ENCODE peak calls at places on chromosomes 5 and 9, in seven cellular contexts. K is caudate nucleus, M is cardiac muscle cell, N is ovary, B is breast epithelium, U is GM23338, W is IMR-90. G is an unnamed sample.

GRCh38 chr5:75640395-75640794 is 29.1 kb downstream of the ANKDD1B start:
- DNase-seq in B (no peak), K (no peak), U (no peak), M (peak), W (peak), N (no peak), G (no peak)

GRCh38 chr5:68418230-68418629 is 202.7 kb downstream of the PIK3R1 start:
- DNase-seq in U (no peak), B (no peak), K (no peak), N (peak), W (peak), M (no peak), G (no peak)

GRCh38 chr9:128987800-128988199 is 40.3 kb downstream of the NUP188 start:
- DNase-seq in M (peak), B (no peak), U (no peak), W (peak), K (peak), N (no peak), G (no peak)

GRCh38 chr9:72441296-72442211 is 76.5 kb upstream of the ZFAND5 start:
- DNase-seq in U (no peak), K (no peak), B (no peak), N (no peak), M (no peak), W (peak), G (no peak)

GRCh38 chr5:149459891-149460290 is 80.8 kb upstream of the IL17B start:
- DNase-seq in K (no peak), B (no peak), M (no peak), W (no peak), N (no peak), U (no peak), G (no peak)

GRCh38 chr5:25694805-25695204 is 1050.0 kb upstream of the CDH10 start:
- DNase-seq in N (no peak), W (no peak), K (no peak), M (no peak), B (no peak), U (no peak), G (no peak)

GRCh38 chr5:109865636-109866035 is 175.9 kb downstream of the MAN2A1 start:
- DNase-seq in U (no peak), M (peak), W (peak), N (peak), B (no peak), K (no peak), G (peak)

GRCh38 chr5:133334796-133335639 is 277.3 kb downstream of the FSTL4 start:
- DNase-seq in N (no peak), W (no peak), B (no peak), U (no peak), M (no peak), K (no peak), G (no peak)

GRCh38 chr5:173187054-173187743 is 42.9 kb downstream of the BNIP1 start:
- DNase-seq in B (no peak), W (no peak), K (no peak), M (no peak), U (peak), N (no peak), G (no peak)

GRCh38 chr5:124812771-124813358 is 66.4 kb upstream of the ZNF608 start:
- DNase-seq in U (no peak), N (no peak), W (no peak), M (no peak), B (peak), K (no peak), G (no peak)

GRCh38 chr5:129767927-129768380 is 20.1 kb downstream of the MINAR2 start:
- DNase-seq in N (peak), M (peak), K (peak), W (peak), U (peak), B (peak), G (peak)

GRCh38 chr9:5838884-5839571 is 6.1 kb upstream of the ERMP1 start:
- DNase-seq in W (peak), N (no peak), K (no peak), U (peak), M (peak), B (no peak), G (no peak)

GRCh38 chr9:114000671-114001409 is 77.3 kb downstream of the AMBP start:
- DNase-seq in M (no peak), B (no peak), W (peak), K (no peak), U (no peak), N (peak), G (no peak)

DNA sequence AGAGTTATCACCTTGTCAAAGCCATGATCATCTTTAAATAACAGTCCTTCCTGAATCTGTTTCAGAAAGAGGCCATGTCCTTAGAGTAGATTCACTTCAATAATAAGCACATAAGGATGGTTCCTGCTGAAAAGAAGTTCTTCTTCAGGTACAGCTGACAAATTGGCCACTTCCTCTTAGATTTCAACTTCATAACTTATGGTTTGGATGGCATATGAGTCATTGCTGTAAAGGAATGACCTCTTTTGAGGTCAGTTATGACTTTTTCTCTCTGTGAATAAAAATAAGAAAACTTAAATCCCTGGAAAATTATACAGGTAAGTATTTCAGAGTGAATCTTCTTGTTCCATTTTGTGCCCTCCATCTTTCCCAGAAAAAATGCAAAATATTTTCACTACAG is 555.3 kb upstream of the ZNF462 start:
- DNase-seq in W (no peak), K (no peak), M (peak), B (no peak), U (no peak), N (no peak), G (no peak)
- H3K27ac ChIP-seq in W (no peak), K (no peak), M (no peak), B (no peak), U (no peak), N (no peak), G (no peak)

GRCh38 chr9:107536462-107536861 is 46.9 kb upstream of the KLF4 start:
- DNase-seq in M (no peak), K (no peak), B (no peak), W (no peak), N (no peak), U (no peak), G (no peak)

GRCh38 chr9:107540167-107540566 is 50.6 kb upstream of the KLF4 start:
- DNase-seq in K (no peak), B (no peak), W (no peak), U (no peak), M (no peak), N (no peak), G (no peak)

GRCh38 chr9:107542401-107542800 is 52.8 kb upstream of the KLF4 start:
- DNase-seq in W (no peak), N (no peak), B (no peak), U (no peak), M (peak), K (no peak), G (no peak)

GRCh38 chr9:107541523-107541922 is 52.0 kb upstream of the KLF4 start:
- DNase-seq in W (no peak), U (no peak), K (no peak), N (no peak), M (no peak), B (no peak), G (no peak)

DNA sequence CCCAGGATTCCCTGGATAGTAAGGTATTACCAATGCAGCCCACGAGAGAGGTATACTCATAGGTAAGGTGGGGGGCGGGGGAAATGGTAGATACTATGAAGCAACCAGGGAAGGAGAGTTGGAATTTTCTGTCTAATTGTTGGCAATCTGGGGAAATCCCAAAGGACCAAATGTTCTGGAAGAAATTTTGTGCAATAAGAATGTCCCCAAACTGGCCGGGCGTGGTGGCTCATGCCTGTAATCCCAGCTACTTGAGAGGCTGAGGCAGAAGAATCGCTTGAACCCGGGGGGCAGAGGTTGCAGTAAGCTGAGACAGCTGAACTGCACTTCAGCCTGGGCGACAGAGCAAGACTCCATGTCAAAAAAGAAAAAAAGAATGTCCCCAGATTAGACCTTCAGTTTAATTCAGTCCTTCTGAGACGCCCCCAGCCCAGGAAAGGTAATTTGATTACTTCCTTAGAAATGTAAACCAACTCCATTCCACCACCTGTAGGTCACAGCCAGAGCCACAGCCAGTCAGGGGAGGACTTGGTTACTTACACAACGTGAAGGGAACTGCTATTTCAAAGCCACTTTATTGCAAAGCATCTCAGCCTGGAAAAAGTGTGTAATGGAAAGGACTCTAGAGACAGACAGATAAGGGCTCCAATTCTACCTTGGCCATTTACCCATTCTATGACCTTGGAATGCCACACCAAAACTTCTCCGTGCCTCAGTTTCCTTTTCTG is 50.0 kb upstream of the KLF4 start:
- DNase-seq in N (no peak), M (no peak), K (no peak), U (peak), B (no peak), W (no peak), G (no peak)
- H3K27ac ChIP-seq in N (no peak), M (no peak), K (no peak), U (no peak), B (no peak), W (no peak), G (no peak)

DNA sequence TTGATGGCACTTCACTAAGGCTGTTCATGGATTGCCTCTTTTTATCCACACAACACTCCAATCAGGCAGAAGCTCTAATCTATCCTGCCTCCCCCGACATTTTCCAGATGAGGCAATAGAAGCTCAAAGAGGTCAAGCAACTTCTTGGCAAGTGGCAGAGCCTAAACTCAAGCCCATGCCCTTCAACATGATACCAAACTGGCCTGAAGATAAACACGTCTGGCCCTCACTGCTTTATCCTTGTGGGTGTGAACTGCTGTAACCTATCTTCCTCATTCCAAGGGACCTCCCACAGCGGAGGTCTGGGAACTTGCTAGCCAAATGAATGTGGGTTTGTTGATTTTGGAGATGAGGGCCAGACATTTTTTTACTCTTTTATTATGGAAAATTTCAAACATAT is 9.5 kb downstream of the SLC35A4 start:
- DNase-seq in U (no peak), W (peak), B (no peak), M (peak), N (no peak), K (no peak), G (no peak)
- H3K27ac ChIP-seq in U (no peak), W (no peak), B (peak), M (no peak), N (no peak), K (no peak), G (no peak)

GRCh38 chr5:79990598-79991507 is at the start of gene MTX3:
- DNase-seq in N (peak), B (peak), U (peak), W (peak), M (peak), K (peak), G (peak)
- H3K27ac ChIP-seq in N (peak), B (peak), U (peak), W (peak), M (peak), K (peak), G (peak)

GRCh38 chr5:176409765-176410164 is 6.6 kb downstream of the CLTB start:
- DNase-seq in N (no peak), K (no peak), M (no peak), W (no peak), B (no peak), U (no peak), G (no peak)
- H3K27ac ChIP-seq in N (no peak), K (no peak), M (no peak), W (no peak), B (no peak), U (no peak), G (no peak)

GRCh38 chr9:131892890-131893289 is 153.0 kb upstream of the RAPGEF1 start:
- DNase-seq in U (no peak), K (no peak), N (no peak), W (no peak), M (no peak), B (no peak), G (no peak)

GRCh38 chr9:131889437-131890244 is 149.8 kb upstream of the RAPGEF1 start:
- DNase-seq in W (no peak), B (no peak), K (no peak), N (no peak), M (no peak), U (peak), G (no peak)

GRCh38 chr9:131888923-131889322 is 149.0 kb upstream of the RAPGEF1 start:
- DNase-seq in K (no peak), W (no peak), B (no peak), N (no peak), U (no peak), M (no peak), G (no peak)

GRCh38 chr9:131892162-131892707 is 152.4 kb upstream of the RAPGEF1 start:
- DNase-seq in B (no peak), K (no peak), U (no peak), N (no peak), M (no peak), W (no peak), G (no peak)

GRCh38 chr9:131891578-131891977 is 151.7 kb upstream of the RAPGEF1 start:
- DNase-seq in M (no peak), N (no peak), B (no peak), U (no peak), W (no peak), K (no peak), G (no peak)
- H3K27ac ChIP-seq in M (peak), N (no peak), B (no peak), U (no peak), W (no peak), K (no peak), G (no peak)